ENCODE peak calls at places on chromosome 21, in four cellular contexts. E, W, U and X are unnamed samples.

GRCh38 chr21:32322103-32322502 is 23.4 kb downstream of the MRAP start:
- DNase-seq in E (no peak), W (no peak), U (no peak), X (no peak)

GRCh38 chr21:24852610-24853195 is 754.6 kb downstream of the MRPL39 start:
- DNase-seq in E (no peak), W (no peak), U (no peak), X (no peak)

GRCh38 chr21:33300701-33301631 is 23.8 kb upstream of the IFNAR1 start:
- DNase-seq in E (no peak), W (no peak), U (no peak), X (peak)

GRCh38 chr21:42406201-42406601 is 2.5 kb downstream of the UBASH3A start:
- DNase-seq in E (no peak), W (no peak), U (no peak), X (no peak)

GRCh38 chr21:15631342-15631741 is 98.4 kb upstream of the USP25 start:
- DNase-seq in E (no peak), W (no peak), U (no peak), X (no peak)

GRCh38 chr21:32456497-32456918 is 44.0 kb downstream of the EVA1C start:
- DNase-seq in E (no peak), W (no peak), U (no peak), X (no peak)

GRCh38 chr21:25561668-25562641 is 45.3 kb downstream of the MRPL39 start:
- DNase-seq in E (no peak), W (peak), U (peak), X (peak)

GRCh38 chr21:31248598-31248997 is 95.5 kb downstream of the TIAM1 start:
- DNase-seq in E (no peak), W (no peak), U (no peak), X (no peak)

GRCh38 chr21:41786521-41786987 is 19.7 kb upstream of the RIPK4 start:
- DNase-seq in E (no peak), W (no peak), U (no peak), X (no peak)

GRCh38 chr21:40471103-40471502 is 375.9 kb downstream of the DSCAM start:
- DNase-seq in E (no peak), W (no peak), U (no peak), X (peak)

GRCh38 chr21:43362928-43363314 is 64.0 kb downstream of the SIK1 start:
- DNase-seq in E (no peak), W (no peak), U (no peak), X (no peak)

GRCh38 chr21:14120091-14120734 is 90.5 kb downstream of the LIPI start:
- DNase-seq in E (peak), W (no peak), U (peak), X (peak)

GRCh38 chr21:42313501-42313969 is 1.7 kb downstream of the TFF3 start:
- DNase-seq in E (no peak), W (no peak), U (no peak), X (peak)

GRCh38 chr21:45887121-45887611 is 94.4 kb upstream of the COL6A1 start:
- DNase-seq in E (no peak), W (no peak), U (no peak), X (no peak)
- TF ChIP-seq SPI1 in E (no peak), W (no peak), U (no peak), X (no peak)

DNA sequence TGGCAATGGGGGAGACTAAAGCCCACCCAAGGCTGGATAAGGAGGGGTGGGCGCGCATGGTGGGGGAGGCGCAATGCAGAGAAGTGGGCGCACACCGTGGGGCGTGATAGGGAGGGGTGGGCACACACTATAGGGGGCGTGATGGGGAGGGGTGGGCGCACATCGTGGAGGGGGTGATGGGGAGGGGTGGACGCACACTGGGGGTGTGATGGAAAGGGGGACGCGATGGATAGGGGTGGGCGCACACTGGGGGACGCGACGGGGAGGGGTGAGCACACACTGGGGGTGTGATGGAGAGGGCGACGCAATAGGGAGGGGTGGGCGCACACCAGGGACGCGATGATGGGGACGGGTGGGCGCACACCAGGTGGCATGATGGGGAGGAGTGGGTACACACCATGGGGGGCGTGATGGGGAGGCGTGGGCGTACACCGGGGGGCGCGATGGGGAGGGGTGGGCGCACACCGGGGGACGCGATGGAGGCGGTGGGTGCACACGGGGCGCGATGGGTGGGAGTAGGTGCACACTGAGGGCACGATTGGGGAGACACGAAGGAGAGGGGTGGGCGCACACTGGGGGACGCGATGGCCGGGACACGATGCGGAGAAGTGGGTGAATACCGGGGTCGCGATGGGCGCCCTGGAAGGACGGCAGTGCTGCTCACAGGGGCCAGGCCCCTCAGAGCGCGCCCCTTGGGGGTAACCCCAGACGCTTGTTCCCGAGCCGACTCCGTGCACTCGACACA is 929 bp downstream of the SUMO3 start:
- DNase-seq in E (no peak), W (no peak), U (no peak), X (no peak)
- TF ChIP-seq SPI1 in E (no peak), W (no peak), U (no peak), X (no peak)

DNA sequence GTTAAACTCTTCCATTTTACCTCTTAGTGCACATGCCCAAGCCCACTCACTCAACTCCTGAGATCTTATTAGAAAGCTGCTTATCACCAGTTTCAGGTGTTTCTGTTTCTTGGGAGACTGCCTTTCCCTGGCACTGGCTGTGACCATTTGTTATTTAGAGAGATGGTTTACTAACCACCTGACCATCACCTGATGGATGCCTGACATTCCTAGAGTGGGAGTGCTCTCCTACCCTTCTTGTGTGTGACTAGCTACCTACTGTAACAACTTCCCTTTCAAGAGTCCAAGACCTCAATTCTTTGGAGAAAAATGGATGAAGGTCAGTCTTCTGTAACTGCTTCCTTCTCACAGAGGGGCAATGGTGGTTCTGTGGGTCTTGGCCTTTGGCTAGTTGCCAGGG is 755.2 kb upstream of the ADAMTS5 start:
- DNase-seq in E (no peak), W (no peak), U (no peak), X (no peak)
- TF ChIP-seq SPI1 in E (no peak), W (no peak), U (no peak), X (no peak)

DNA sequence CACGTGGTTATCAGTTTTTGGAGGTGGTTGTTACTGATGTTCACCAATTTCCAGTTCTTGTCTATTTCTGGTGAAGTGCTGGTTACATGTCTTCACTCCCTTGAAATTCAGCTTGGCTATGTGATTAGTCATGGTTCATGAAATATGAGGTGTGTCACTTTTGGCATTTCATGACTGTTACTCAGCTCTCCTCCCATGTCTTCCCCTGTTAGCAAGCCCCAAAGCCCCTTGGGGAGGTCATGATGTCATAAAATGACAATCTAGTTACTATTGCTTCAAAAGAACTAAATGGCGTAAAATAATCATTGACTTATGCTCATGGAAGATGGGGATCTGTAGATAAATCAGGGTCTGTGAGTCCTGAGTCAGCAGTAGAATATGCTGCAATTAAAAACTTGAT is 425.1 kb downstream of the SETD4 start:
- DNase-seq in E (no peak), W (no peak), U (no peak), X (no peak)
- TF ChIP-seq SPI1 in E (no peak), W (no peak), U (no peak), X (no peak)

DNA sequence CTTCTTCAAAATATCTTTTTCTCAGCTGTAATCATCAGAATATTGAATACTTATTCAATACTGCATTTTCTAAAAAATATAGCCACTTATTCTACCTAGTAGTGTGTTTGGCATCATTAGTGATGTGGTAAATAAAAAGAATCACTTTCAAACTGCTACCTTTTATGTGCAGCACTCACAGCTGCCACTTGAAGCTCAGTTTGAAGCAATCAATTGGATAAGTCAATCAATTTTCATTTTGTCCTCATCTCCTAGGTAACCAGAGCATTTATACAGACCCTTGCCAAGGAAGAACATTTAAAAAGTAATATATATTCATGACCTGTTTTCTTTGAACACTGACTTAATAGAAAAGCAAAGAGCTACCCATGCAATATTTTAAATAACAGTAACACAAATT is 168.2 kb upstream of the C21orf91 start:
- DNase-seq in E (no peak), W (no peak), U (no peak), X (no peak)
- TF ChIP-seq SPI1 in E (no peak), W (no peak), U (no peak), X (no peak)

GRCh38 chr21:28427356-28428022 is 565.2 kb downstream of the LTN1 start:
- DNase-seq in E (no peak), W (no peak), U (no peak), X (no peak)
- TF ChIP-seq SPI1 in E (no peak), W (no peak), U (no peak), X (no peak)